ENCODE peak calls at places on chromosomes 7 and 10, in eight cellular contexts. I is T-helper 1 cell; N is stimulated activated CD8-positive, alpha-beta memory T cell treated with anti-CD3 and anti-CD28 coated beads, Interleukin-12 subunit alpha, Interleukin-12 subunit beta, amount 100 ng/mL, for 4 hours; P is H7; H is IMR-90; E is HS-5; W is NCI-H774; V is foreskin fibroblast. A is an unnamed sample.

GRCh38 chr7:17786314-17786852 is 153.9 kb downstream of the SNX13 start:
- DNase-seq in I (no peak), N (no peak), P (no peak), H (no peak), E (no peak), W (no peak), V (no peak), A (no peak)

GRCh38 chr10:22629843-22630228 is 84.5 kb downstream of the PIP4K2A start:
- DNase-seq in I (no peak), N (no peak), P (no peak), H (no peak), E (no peak), W (no peak), V (no peak), A (no peak)

GRCh38 chr7:137967143-137968018 is 34.5 kb downstream of the CREB3L2 start:
- DNase-seq in I (no peak), N (no peak), P (peak), H (peak), E (no peak), W (no peak), V (peak), A (no peak)

GRCh38 chr10:95290801-95291633 is at the start of gene PDLIM1:
- DNase-seq in I (no peak), N (peak), P (peak), H (peak), E (no peak), W (peak), V (peak), A (no peak)

GRCh38 chr10:31317652-31318381 is 1.2 kb upstream of the ZEB1 start:
- DNase-seq in I (peak), N (no peak), P (no peak), H (no peak), E (no peak), W (no peak), V (no peak), A (no peak)

GRCh38 chr7:82700739-82701138 is 257.2 kb upstream of the CACNA2D1 start:
- DNase-seq in I (no peak), N (no peak), P (no peak), H (no peak), E (no peak), W (no peak), V (no peak), A (no peak)

GRCh38 chr7:2919256-2919655 is 75.1 kb upstream of the GNA12 start:
- DNase-seq in I (no peak), N (no peak), P (no peak), H (no peak), E (no peak), W (no peak), V (no peak), A (no peak)

GRCh38 chr10:103612462-103613365 is 119.2 kb downstream of the NEURL1 start:
- DNase-seq in I (no peak), N (no peak), P (no peak), H (peak), E (no peak), W (no peak), V (peak), A (peak)

GRCh38 chr7:47047384-47047783 is 534.5 kb downstream of the TNS3 start:
- DNase-seq in I (no peak), N (no peak), P (no peak), H (no peak), E (no peak), W (no peak), V (no peak), A (no peak)

GRCh38 chr10:111765216-111765615 is 418.3 kb downstream of the GPAM start:
- DNase-seq in I (no peak), N (no peak), P (no peak), H (no peak), E (no peak), W (no peak), V (no peak), A (no peak)

GRCh38 chr7:157279973-157280841 is 56.6 kb upstream of the DNAJB6 start:
- DNase-seq in I (no peak), N (no peak), P (peak), H (no peak), E (no peak), W (no peak), V (no peak), A (no peak)

GRCh38 chr10:116098411-116099019 is 174.5 kb downstream of the GFRA1 start:
- DNase-seq in I (no peak), N (no peak), P (no peak), H (no peak), E (no peak), W (no peak), V (no peak), A (no peak)

GRCh38 chr10:22489467-22489866 is 144.2 kb downstream of the SPAG6 start:
- DNase-seq in I (no peak), N (no peak), P (no peak), H (no peak), E (no peak), W (no peak), V (peak), A (no peak)

GRCh38 chr10:60479305-60480020 is 89.8 kb upstream of the ANK3 start:
- DNase-seq in I (no peak), N (no peak), P (no peak), H (no peak), E (no peak), W (no peak), V (peak), A (no peak)

GRCh38 chr7:34949356-34949755 is 87.9 kb downstream of the DPY19L1 start:
- DNase-seq in I (no peak), N (no peak), P (no peak), H (peak), E (peak), W (no peak), V (no peak), A (no peak)

GRCh38 chr10:110239892-110240291 is 32.5 kb downstream of the MXI1 start:
- DNase-seq in I (no peak), N (no peak), P (no peak), H (no peak), E (no peak), W (no peak), V (no peak), A (no peak)

GRCh38 chr7:102319671-102320070 is 33.0 kb downstream of the SH2B2 start:
- DNase-seq in I (no peak), N (no peak), P (peak), H (no peak), E (no peak), W (no peak), V (no peak), A (no peak)

A was measured in occipital lobe.